ENCODE peak calls at places on chromosomes 6 and 20, in four cellular contexts. K is H1, I is K562, S is GM12878. T is an unnamed sample.

GRCh38 chr6:42359021-42359420 is 92.7 kb downstream of the TRERF1 start:
- DNase-seq in K (no peak), I (no peak), S (no peak), T (no peak)

GRCh38 chr6:160137130-160137988 is 15.7 kb downstream of the SLC22A1 start:
- DNase-seq in K (no peak), I (no peak), S (no peak), T (peak; percentile 80)

GRCh38 chr20:45819466-45819865 is 7.0 kb downstream of the UBE2C start:
- DNase-seq in K (no peak), I (no peak), S (no peak), T (no peak)

GRCh38 chr6:143806282-143807102 is 36.6 kb upstream of the LTV1 start:
- DNase-seq in K (no peak), I (peak; percentile 80), S (no peak), T (no peak)

GRCh38 chr20:49570828-49571552 is 3.1 kb upstream of the PTGIS start:
- DNase-seq in K (no peak), I (no peak), S (no peak), T (no peak)

GRCh38 chr6:139550361-139550760 is 175.9 kb upstream of the CITED2 start:
- DNase-seq in K (no peak), I (no peak), S (no peak), T (no peak)

GRCh38 chr20:15396026-15396425 is 1058.6 kb upstream of the FLRT3 start:
- DNase-seq in K (no peak), I (no peak), S (no peak), T (no peak)

GRCh38 chr20:64156886-64157875 is 7.1 kb upstream of the MYT1 start:
- DNase-seq in K (no peak), I (no peak), S (no peak), T (no peak)

GRCh38 chr20:9440891-9441290 is 73.5 kb upstream of the LAMP5 start:
- DNase-seq in K (no peak), I (no peak), S (no peak), T (no peak)

GRCh38 chr20:44231193-44231592 is 15.9 kb upstream of the GDAP1L1 start:
- DNase-seq in K (no peak), I (no peak), S (no peak), T (peak; percentile 46)

GRCh38 chr6:113122060-113122459 is 735.1 kb upstream of the MARCKS start:
- DNase-seq in K (peak; percentile 51), I (no peak), S (no peak), T (peak; percentile 25)

GRCh38 chr6:105058316-105058715 is 101.4 kb downstream of the LIN28B start:
- DNase-seq in K (no peak), I (no peak), S (no peak), T (no peak)

GRCh38 chr20:8693709-8694108 is 375.2 kb upstream of the PLCB4 start:
- DNase-seq in K (no peak), I (no peak), S (no peak), T (no peak)

GRCh38 chr20:12762725-12763124 is 246.0 kb upstream of the SPTLC3 start:
- DNase-seq in K (no peak), I (no peak), S (no peak), T (no peak)

GRCh38 chr6:63352587-63353281 is 33.0 kb upstream of the LGSN start:
- DNase-seq in K (no peak), I (no peak), S (peak; percentile 88), T (peak; percentile 80)

GRCh38 chr6:71419954-71420692 is 131.5 kb downstream of the OGFRL1 start:
- DNase-seq in K (no peak), I (no peak), S (no peak), T (no peak)

GRCh38 chr6:147040041-147040440 is 164.2 kb upstream of the STXBP5 start:
- DNase-seq in K (no peak), I (no peak), S (no peak), T (no peak)

GRCh38 chr6:37514377-37514776 is 14.7 kb upstream of the CCDC167 start:
- DNase-seq in K (no peak), I (no peak), S (no peak), T (no peak)

GRCh38 chr20:34736106-34736505 is 32.0 kb downstream of the TP53INP2 start:
- DNase-seq in K (no peak), I (no peak), S (no peak), T (no peak)

GRCh38 chr20:38843346-38843745 is 37.8 kb downstream of the PPP1R16B start:
- DNase-seq in K (no peak), I (no peak), S (no peak), T (no peak)

GRCh38 chr6:145815875-145816274 is 1.3 kb upstream of the FBXO30 start:
- DNase-seq in K (no peak), I (no peak), S (no peak), T (no peak)

GRCh38 chr20:57683876-57684275 is 25.9 kb downstream of the PMEPA1 start:
- DNase-seq in K (no peak), I (no peak), S (no peak), T (no peak)

GRCh38 chr20:11389188-11389587 is 528.5 kb upstream of the BTBD3 start:
- DNase-seq in K (no peak), I (no peak), S (no peak), T (no peak)

GRCh38 chr6:166417285-166417691 is 34.5 kb upstream of the MPC1 start:
- DNase-seq in K (no peak), I (no peak), S (no peak), T (no peak)

GRCh38 chr6:108651287-108651686 is 90.6 kb downstream of the FOXO3 start:
- DNase-seq in K (no peak), I (no peak), S (no peak), T (no peak)

DNA sequence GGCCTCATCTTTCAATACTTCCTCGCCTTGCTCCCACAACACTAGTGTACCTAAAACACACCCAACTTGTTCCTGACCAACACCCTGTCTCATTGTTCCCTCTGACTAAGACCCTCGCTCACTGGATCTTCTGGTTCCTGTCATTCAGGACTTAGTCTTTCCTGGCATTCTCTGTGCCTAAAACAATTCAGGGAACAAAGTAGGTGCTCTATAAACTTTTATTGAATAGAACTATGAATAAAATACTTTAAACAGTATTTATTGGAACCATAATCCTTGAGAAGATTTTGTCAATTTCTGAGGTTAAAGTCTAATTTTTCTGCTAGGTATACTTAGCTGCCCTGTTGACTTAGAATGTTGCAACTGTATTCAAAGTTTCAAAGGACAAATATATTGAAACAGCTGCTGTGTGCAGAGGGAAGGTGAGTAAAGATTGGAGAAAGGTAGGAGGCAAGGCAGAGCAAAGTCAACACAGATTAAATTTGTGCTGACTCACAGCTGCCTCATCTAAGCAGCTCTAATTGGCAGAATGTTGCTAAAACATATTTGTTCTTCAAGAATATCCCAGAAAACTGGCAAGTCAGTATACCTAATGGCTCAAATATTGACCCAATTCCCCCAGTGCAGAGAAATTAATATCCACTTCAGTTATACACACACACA is 37.6 kb downstream of the GSTA2 start:
- DNase-seq in K (no peak), I (no peak), S (no peak), T (peak; percentile 99)
- TF ChIP-seq HDAC6 in K (no peak), I (no peak), S (no peak), T (no peak)

GRCh38 chr6:157388924-157389323 is 7.9 kb downstream of the ZDHHC14 start:
- DNase-seq in K (no peak), I (no peak), S (no peak), T (no peak)
- TF ChIP-seq HDAC6 in K (no peak), I (no peak), S (no peak), T (no peak)

GRCh38 chr6:1381397-1382330 is 7.7 kb upstream of the FOXF2 start:
- DNase-seq in K (no peak), I (peak; percentile 82), S (no peak), T (no peak)

GRCh38 chr6:1383729-1384548 is 5.4 kb upstream of the FOXF2 start:
- DNase-seq in K (no peak), I (no peak), S (no peak), T (no peak)

GRCh38 chr6:1382331-1382882 is 7.0 kb upstream of the FOXF2 start:
- DNase-seq in K (no peak), I (no peak), S (no peak), T (no peak)

GRCh38 chr6:1384549-1385128 is 4.7 kb upstream of the FOXF2 start:
- DNase-seq in K (no peak), I (no peak), S (no peak), T (no peak)

DNA sequence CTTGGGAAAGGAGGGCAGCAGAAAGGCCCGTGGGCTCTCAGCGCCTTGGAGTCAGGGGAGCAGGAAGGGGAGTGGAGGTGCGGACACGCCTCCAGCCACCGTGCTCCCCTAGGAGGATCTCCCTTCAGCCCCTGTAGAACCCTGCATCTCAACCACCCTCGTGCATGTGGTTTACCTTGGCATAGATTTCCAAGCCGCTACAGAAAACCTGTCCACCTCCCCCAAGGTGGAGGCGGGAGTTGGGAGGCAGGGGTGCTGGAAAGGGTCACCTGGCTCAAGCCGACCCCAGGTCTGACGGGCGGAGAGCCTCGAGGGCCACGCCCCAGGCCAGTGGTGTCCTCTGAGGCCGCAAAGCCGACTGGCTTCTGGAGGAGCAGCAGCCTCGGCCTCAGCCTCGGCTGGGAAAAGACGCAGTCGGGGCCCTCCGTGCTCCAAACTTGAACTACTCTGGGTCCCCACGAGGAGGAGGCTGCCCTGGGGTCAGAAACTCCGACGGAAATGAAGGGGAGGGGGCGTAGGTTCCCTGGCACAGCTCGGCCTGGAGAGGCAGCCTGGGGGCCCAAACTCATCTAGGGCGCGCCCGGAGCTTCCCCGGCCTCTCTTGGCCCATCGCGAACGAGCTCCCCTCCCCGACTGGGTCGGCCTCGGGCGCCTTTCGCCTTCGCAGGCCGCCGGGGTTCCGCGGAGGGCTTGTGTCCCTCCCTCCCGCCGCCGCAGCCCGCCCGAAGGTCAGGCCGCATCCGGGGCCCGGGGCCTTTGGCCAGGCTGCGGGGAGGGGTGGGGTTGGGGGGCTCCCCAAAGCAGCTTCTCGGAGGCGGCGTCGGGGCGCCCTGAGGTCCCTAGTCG is 6.3 kb upstream of the FOXF2 start:
- DNase-seq in K (no peak), I (no peak), S (no peak), T (no peak)
- TF ChIP-seq HDAC6 in K (no peak), I (no peak), S (no peak), T (no peak)

DNA sequence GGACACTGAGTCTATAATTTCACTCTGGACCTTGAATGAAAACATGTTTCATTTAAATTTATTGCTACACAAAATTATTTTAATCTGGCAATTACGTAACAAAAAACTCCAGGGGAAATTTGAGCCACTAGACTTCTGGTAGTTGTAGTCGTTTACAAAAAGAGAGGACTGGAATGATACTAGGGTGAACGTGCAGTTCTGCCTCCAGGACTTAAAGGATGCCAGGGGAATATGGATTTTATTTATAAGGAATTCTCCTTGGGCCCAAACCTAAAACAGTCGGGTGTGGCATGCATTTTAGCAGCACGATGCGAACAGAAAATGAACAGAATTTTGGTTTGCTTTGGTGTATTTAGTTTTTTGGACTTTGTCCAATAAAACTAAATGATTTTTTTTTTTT is 76.9 kb downstream of the PRL start:
- DNase-seq in K (no peak), I (no peak), S (no peak), T (no peak)
- TF ChIP-seq HDAC6 in K (no peak), I (no peak), S (no peak), T (no peak)

DNA sequence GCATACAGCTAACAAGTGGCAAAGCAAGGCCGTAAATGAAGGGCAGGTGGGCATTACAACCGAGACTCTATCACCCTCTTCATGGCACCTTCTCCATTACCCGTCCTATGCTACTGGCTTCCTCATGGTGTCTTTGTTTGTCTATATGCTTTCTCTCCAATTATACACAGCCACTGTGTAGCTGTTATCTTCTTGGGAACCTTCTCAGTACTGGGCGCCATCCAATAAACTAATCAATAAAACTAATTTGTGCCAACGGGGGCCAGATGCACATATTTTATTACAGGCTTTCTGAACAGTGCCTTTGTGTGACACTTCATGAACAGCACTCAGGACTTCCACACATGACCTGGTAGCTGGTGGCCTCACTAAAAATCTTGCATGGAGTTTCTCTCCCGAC is 149.8 kb upstream of the PCSK2 start:
- DNase-seq in K (no peak), I (no peak), S (no peak), T (no peak)
- TF ChIP-seq HDAC6 in K (no peak), I (no peak), S (no peak), T (no peak)